ENCODE peak calls at places on chromosomes 7 and 10, in five cellular contexts. E, Z, A, X and Q are unnamed samples.

GRCh38 chr7:122485841-122486240 is 181.3 kb upstream of the FEZF1 start:
- DNase-seq in E (no peak), Z (peak; percentile 5), A (no peak), X (no peak), Q (no peak)

GRCh38 chr7:123096434-123096833 is 100.9 kb upstream of the TAS2R16 start:
- DNase-seq in E (no peak), Z (no peak), A (no peak), X (no peak), Q (no peak)

GRCh38 chr10:132422931-132423813 is 26.2 kb downstream of the PWWP2B start:
- DNase-seq in E (no peak), Z (no peak), A (no peak), X (no peak), Q (no peak)

GRCh38 chr10:132836248-132836831 is 50.4 kb upstream of the NKX6-2 start:
- DNase-seq in E (no peak), Z (no peak), A (peak; percentile 74), X (no peak), Q (no peak)

GRCh38 chr7:69790915-69791473 is 192.7 kb downstream of the AUTS2 start:
- DNase-seq in E (no peak), Z (no peak), A (no peak), X (no peak), Q (peak; percentile 21)

GRCh38 chr7:73521636-73522080 is 435 bp downstream of the BAZ1B start:
- DNase-seq in E (no peak), Z (peak; percentile 87), A (peak; percentile 94), X (no peak), Q (no peak)

GRCh38 chr7:15555385-15555859 is 6.4 kb downstream of the AGMO start:
- DNase-seq in E (no peak), Z (no peak), A (peak; percentile 12), X (no peak), Q (no peak)

GRCh38 chr7:149806726-149807125 is 31.4 kb upstream of the ZNF862 start:
- DNase-seq in E (no peak), Z (no peak), A (no peak), X (no peak), Q (no peak)

GRCh38 chr7:106772655-106773108 is 92.4 kb upstream of the PIK3CG start:
- DNase-seq in E (no peak), Z (no peak), A (no peak), X (peak; percentile 47), Q (no peak)

GRCh38 chr7:70316745-70317144 is 718.5 kb downstream of the AUTS2 start:
- DNase-seq in E (no peak), Z (no peak), A (no peak), X (no peak), Q (no peak)

GRCh38 chr10:92880912-92881311 is 32.6 kb downstream of the EXOC6 start:
- DNase-seq in E (no peak), Z (no peak), A (no peak), X (no peak), Q (no peak)

GRCh38 chr10:34102237-34102673 is 712.8 kb downstream of the PARD3 start:
- DNase-seq in E (no peak), Z (peak; percentile 85), A (peak; percentile 59), X (no peak), Q (no peak)

GRCh38 chr10:805635-806305 is 116.3 kb upstream of the DIP2C start:
- DNase-seq in E (no peak), Z (no peak), A (no peak), X (no peak), Q (no peak)

GRCh38 chr10:129658673-129659072 is 191.6 kb downstream of the MGMT start:
- DNase-seq in E (no peak), Z (no peak), A (no peak), X (no peak), Q (peak; percentile 4)

GRCh38 chr7:148260605-148261004 is 330.0 kb upstream of the C7orf33 start:
- DNase-seq in E (no peak), Z (no peak), A (no peak), X (no peak), Q (no peak)

GRCh38 chr7:142714375-142714774 is 34.9 kb upstream of the PRSS1 start:
- DNase-seq in E (no peak), Z (no peak), A (no peak), X (no peak), Q (no peak)

GRCh38 chr10:103514244-103514643 is 20.7 kb downstream of the NEURL1 start:
- DNase-seq in E (no peak), Z (no peak), A (peak; percentile 2), X (no peak), Q (no peak)

GRCh38 chr7:19834566-19834965 is 61.1 kb upstream of the TMEM196 start:
- DNase-seq in E (peak; percentile 33), Z (no peak), A (no peak), X (no peak), Q (no peak)

GRCh38 chr10:73263948-73264347 is 11.5 kb upstream of the MRPS16 start:
- DNase-seq in E (peak; percentile 30), Z (peak; percentile 35), A (peak; percentile 34), X (peak; percentile 22), Q (no peak)

GRCh38 chr10:30736685-30737232 is 107.2 kb upstream of the LYZL2 start:
- DNase-seq in E (peak; percentile 29), Z (peak; percentile 92), A (no peak), X (peak; percentile 99), Q (no peak)

GRCh38 chr10:50254479-50254878 is 3.2 kb upstream of the ASAH2 start:
- DNase-seq in E (no peak), Z (no peak), A (no peak), X (no peak), Q (no peak)

GRCh38 chr7:92621641-92622429 is 31.6 kb upstream of the FAM133B start:
- DNase-seq in E (no peak), Z (no peak), A (no peak), X (no peak), Q (no peak)

GRCh38 chr10:60578217-60578616 is 188.5 kb upstream of the ANK3 start:
- DNase-seq in E (no peak), Z (no peak), A (no peak), X (no peak), Q (no peak)

GRCh38 chr10:131453772-131454634 is 142.5 kb upstream of the TCERG1L start:
- DNase-seq in E (peak; percentile 9), Z (no peak), A (peak; percentile 85), X (no peak), Q (peak; percentile 65)

GRCh38 chr7:77450054-77450453 is 33.9 kb upstream of the GSAP start:
- DNase-seq in E (no peak), Z (peak; percentile 30), A (no peak), X (no peak), Q (no peak)

GRCh38 chr10:78863121-78863520 is 205.6 kb upstream of the ZMIZ1 start:
- DNase-seq in E (no peak), Z (no peak), A (peak; percentile 62), X (no peak), Q (no peak)

GRCh38 chr7:108613147-108613948 is 43.7 kb downstream of the DNAJB9 start:
- DNase-seq in E (peak; percentile 61), Z (peak; percentile 50), A (peak; percentile 35), X (peak; percentile 12), Q (no peak)

GRCh38 chr10:49280001-49280408 is 19.0 kb upstream of the C10orf71 start:
- DNase-seq in E (no peak), Z (peak; percentile 46), A (no peak), X (peak; percentile 2), Q (no peak)